ENCODE peak calls at places on chromosomes 4 and X, in five cellular contexts. T, F, E, J and D are unnamed samples.

GRCh38 chr4:140188975-140189374 is 35.0 kb upstream of the MAML3 start:
- DNase-seq in T (no peak), F (no peak), E (peak), J (peak), D (no peak)

GRCh38 chr4:113809313-113809712 is 47.8 kb upstream of the CAMK2D start:
- DNase-seq in T (no peak), F (no peak), E (no peak), J (no peak), D (no peak)

GRCh38 chr4:8296491-8296890 is 26.9 kb downstream of the HTRA3 start:
- DNase-seq in T (no peak), F (no peak), E (no peak), J (no peak), D (no peak)

GRCh38 chr4:85968945-85969830 is 390.7 kb downstream of the MAPK10 start:
- DNase-seq in T (peak), F (peak), E (no peak), J (no peak), D (no peak)

GRCh38 chrX:10310502-10310901 is 153.7 kb downstream of the CLCN4 start:
- DNase-seq in T (no peak), F (no peak), E (no peak), J (no peak), D (no peak)

GRCh38 chrX:85922821-85923220 is 124.5 kb downstream of the CHM start:
- DNase-seq in T (no peak), F (no peak), E (no peak), J (peak), D (no peak)

GRCh38 chrX:65644621-65645287 is 22.7 kb upstream of the MSN start:
- DNase-seq in T (peak), F (no peak), E (peak), J (no peak), D (no peak)

GRCh38 chrX:69015156-69015555 is 150.1 kb downstream of the PJA1 start:
- DNase-seq in T (no peak), F (no peak), E (no peak), J (no peak), D (no peak)

GRCh38 chr4:184907810-184908209 is 82.0 kb upstream of the ACSL1 start:
- DNase-seq in T (no peak), F (no peak), E (no peak), J (no peak), D (no peak)